ENCODE peak calls at places on chromosomes 2 and 18, in four cellular contexts. One of them, this sample, is unnamed.

GRCh38 chr18:47754311-47755101 is 176.0 kb downstream of the SMAD2 start:
- DNase-seq in right atrium auricular region: peak; percentile 49
- DNase-seq in IMR-90: no peak
- DNase-seq in right lobe of liver: no peak
- DNase-seq in this sample: peak; percentile 14

GRCh38 chr18:5704847-5705246 is 161.1 kb upstream of the EPB41L3 start:
- DNase-seq in right atrium auricular region: no peak
- DNase-seq in IMR-90: no peak
- DNase-seq in right lobe of liver: no peak
- DNase-seq in this sample: no peak

GRCh38 chr2:26182887-26183630 is 10.2 kb downstream of the GAREM2 start:
- DNase-seq in right atrium auricular region: no peak
- DNase-seq in IMR-90: no peak
- DNase-seq in right lobe of liver: no peak
- DNase-seq in this sample: no peak

GRCh38 chr2:96140941-96141623 is 2.8 kb upstream of the ASTL start:
- DNase-seq in right atrium auricular region: no peak
- DNase-seq in IMR-90: no peak
- DNase-seq in right lobe of liver: peak; percentile 21
- DNase-seq in this sample: no peak

GRCh38 chr2:62785810-62786593 is 80.5 kb downstream of the EHBP1 start:
- DNase-seq in right atrium auricular region: no peak
- DNase-seq in IMR-90: peak; percentile 64
- DNase-seq in right lobe of liver: no peak
- DNase-seq in this sample: no peak

GRCh38 chr18:26780520-26781325 is 84.8 kb downstream of the AQP4 start:
- DNase-seq in right atrium auricular region: no peak
- DNase-seq in IMR-90: no peak
- DNase-seq in right lobe of liver: no peak
- DNase-seq in this sample: no peak

GRCh38 chr2:187390891-187391290 is 57.2 kb downstream of the CALCRL start:
- DNase-seq in right atrium auricular region: no peak
- DNase-seq in IMR-90: peak; percentile 87
- DNase-seq in right lobe of liver: no peak
- DNase-seq in this sample: peak; percentile 47

GRCh38 chr2:231394201-231395141 is 1.0 kb upstream of the B3GNT7 start:
- DNase-seq in right atrium auricular region: no peak
- DNase-seq in IMR-90: no peak
- DNase-seq in right lobe of liver: no peak
- DNase-seq in this sample: no peak

GRCh38 chr18:75207298-75208054 is 1.5 kb downstream of the PTGR3 start:
- DNase-seq in right atrium auricular region: no peak
- DNase-seq in IMR-90: peak; percentile 73
- DNase-seq in right lobe of liver: no peak
- DNase-seq in this sample: no peak

GRCh38 chr18:51275712-51276473 is 78.4 kb upstream of the MEX3C start:
- DNase-seq in right atrium auricular region: no peak
- DNase-seq in IMR-90: peak; percentile 0
- DNase-seq in right lobe of liver: no peak
- DNase-seq in this sample: peak; percentile 77

GRCh38 chr18:58144106-58144505 is 100.1 kb downstream of the NEDD4L start:
- DNase-seq in right atrium auricular region: no peak
- DNase-seq in IMR-90: no peak
- DNase-seq in right lobe of liver: no peak
- DNase-seq in this sample: no peak

GRCh38 chr18:63223837-63224236 is 95.7 kb downstream of the BCL2 start:
- DNase-seq in right atrium auricular region: no peak
- DNase-seq in IMR-90: no peak
- DNase-seq in right lobe of liver: no peak
- DNase-seq in this sample: no peak
- H3K9me3 ChIP-seq in right atrium auricular region: peaks cover 5% of the 10 kb centered on the region
- H3K9me3 ChIP-seq in IMR-90: no peaks in the 10 kb centered on the region
- H3K9me3 ChIP-seq in right lobe of liver: no peaks in the 10 kb centered on the region
- H3K9me3 ChIP-seq in this sample: no peaks in the 10 kb centered on the region

DNA sequence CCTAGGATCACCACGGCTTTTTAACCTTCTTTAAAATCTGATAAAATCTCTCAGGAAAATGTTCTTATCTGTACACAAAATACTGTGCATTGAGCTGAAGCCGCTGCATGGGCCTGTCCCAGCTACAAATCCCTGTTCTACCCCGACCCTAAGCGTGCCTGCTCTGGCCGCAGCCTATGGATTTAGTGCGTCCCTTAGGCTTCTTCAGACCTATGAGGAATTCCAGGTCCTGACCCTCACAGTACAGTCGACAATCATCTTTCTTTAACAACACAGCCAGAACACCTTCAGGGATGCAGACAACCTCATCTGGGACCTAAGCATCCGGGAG is 477 bp upstream of the WDCP start:
- DNase-seq in right atrium auricular region: no peak
- DNase-seq in IMR-90: no peak
- DNase-seq in right lobe of liver: no peak
- DNase-seq in this sample: no peak
- H3K4me3 ChIP-seq in right atrium auricular region: peak overlapping the region; percentile 17
- H3K4me3 ChIP-seq in IMR-90: no peak overlapping the region
- H3K4me3 ChIP-seq in right lobe of liver: no peak overlapping the region
- H3K4me3 ChIP-seq in this sample: no peak overlapping the region

GRCh38 chr2:176126929-176127768 is 2.4 kb upstream of the HOXD8 start:
- DNase-seq in right atrium auricular region: peak; percentile 73
- DNase-seq in IMR-90: peak; percentile 58
- DNase-seq in right lobe of liver: no peak
- DNase-seq in this sample: peak; percentile 72

GRCh38 chr2:176128172-176129012 is 1.1 kb upstream of the HOXD8 start:
- DNase-seq in right atrium auricular region: no peak
- DNase-seq in IMR-90: no peak
- DNase-seq in right lobe of liver: no peak
- DNase-seq in this sample: no peak

GRCh38 chr2:176129013-176129796 is at the start of gene HOXD8:
- DNase-seq in right atrium auricular region: no peak
- DNase-seq in IMR-90: peak; percentile 9
- DNase-seq in right lobe of liver: no peak
- DNase-seq in this sample: peak; percentile 57

GRCh38 chr2:176129825-176130152 is 284 bp downstream of the HOXD8 start:
- DNase-seq in right atrium auricular region: no peak
- DNase-seq in IMR-90: no peak
- DNase-seq in right lobe of liver: no peak
- DNase-seq in this sample: no peak

DNA sequence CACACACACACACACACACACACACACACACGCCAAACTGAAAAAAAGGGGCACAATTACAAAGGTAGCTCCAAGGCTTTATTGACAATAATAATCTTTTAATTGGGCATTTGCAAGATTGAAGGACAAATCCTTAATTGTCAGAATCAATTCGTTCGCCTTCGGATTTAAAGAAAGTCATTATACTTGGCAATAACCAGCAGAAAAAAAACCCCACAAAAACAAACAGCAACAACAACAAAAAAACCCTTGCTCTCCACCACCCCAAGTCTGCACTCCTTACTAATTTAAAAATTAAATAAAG is 1.8 kb upstream of the HOXD8 start:
- DNase-seq in right atrium auricular region: no peak
- DNase-seq in IMR-90: no peak
- DNase-seq in right lobe of liver: no peak
- DNase-seq in this sample: no peak
- H3K27me3 ChIP-seq in right atrium auricular region: peaks cover 70% of the 10 kb centered on the region
- H3K27me3 ChIP-seq in IMR-90: peaks cover 87% of the 10 kb centered on the region
- H3K27me3 ChIP-seq in right lobe of liver: peaks cover 74% of the 10 kb centered on the region
- H3K27me3 ChIP-seq in this sample: peaks cover 100% of the 10 kb centered on the region

DNA sequence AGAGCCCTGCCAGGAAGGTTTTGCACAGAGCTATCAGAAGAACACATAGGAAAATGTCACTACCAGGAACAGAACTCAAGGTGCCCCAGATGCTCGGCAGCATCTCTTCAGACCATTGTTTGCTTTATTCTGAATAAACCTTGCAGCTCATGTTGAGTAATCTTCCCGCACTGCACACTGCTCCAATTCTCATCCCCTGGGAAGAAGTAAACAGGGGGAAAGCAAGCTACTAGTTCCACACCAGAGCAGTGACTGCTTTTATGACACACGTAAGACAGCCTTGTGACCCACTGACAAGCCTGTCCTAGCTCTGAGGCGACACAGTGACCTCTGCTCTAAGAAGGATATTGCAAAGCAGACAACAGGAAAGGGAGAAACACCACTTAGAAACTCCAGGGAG is 44.2 kb downstream of the NRP2 start:
- DNase-seq in right atrium auricular region: no peak
- DNase-seq in IMR-90: no peak
- DNase-seq in right lobe of liver: no peak
- DNase-seq in this sample: no peak
- H3K9me3 ChIP-seq in right atrium auricular region: no peaks in the 10 kb centered on the region
- H3K9me3 ChIP-seq in IMR-90: no peaks in the 10 kb centered on the region
- H3K9me3 ChIP-seq in right lobe of liver: no peaks in the 10 kb centered on the region
- H3K9me3 ChIP-seq in this sample: no peaks in the 10 kb centered on the region